ENCODE peak calls at places on chromosomes 12 and 14, in eight cellular contexts. One of them, this sample, is unnamed.

GRCh38 chr14:59283380-59283779 is 94.9 kb downstream of the DAAM1 start:
- DNase-seq in neural progenitor cell: no peak
- DNase-seq in cardiac fibroblast: peak
- DNase-seq in lower lobe of right lung: no peak
- DNase-seq in fibroblast of mammary gland: peak
- DNase-seq in gastrocnemius medialis: no peak
- DNase-seq in AG09309: peak
- DNase-seq in WERI-Rb-1: no peak
- DNase-seq in this sample: no peak

GRCh38 chr14:61627612-61628011 is 67.7 kb upstream of the HIF1A start:
- DNase-seq in AG09309: no peak
- DNase-seq in cardiac fibroblast: no peak
- DNase-seq in WERI-Rb-1: no peak
- DNase-seq in gastrocnemius medialis: no peak
- DNase-seq in neural progenitor cell: no peak
- DNase-seq in lower lobe of right lung: no peak
- DNase-seq in fibroblast of mammary gland: no peak
- DNase-seq in this sample: no peak

GRCh38 chr12:18551703-18552102 is 186.1 kb downstream of the PLCZ1 start:
- DNase-seq in cardiac fibroblast: no peak
- DNase-seq in gastrocnemius medialis: no peak
- DNase-seq in neural progenitor cell: no peak
- DNase-seq in WERI-Rb-1: no peak
- DNase-seq in lower lobe of right lung: no peak
- DNase-seq in fibroblast of mammary gland: no peak
- DNase-seq in AG09309: no peak
- DNase-seq in this sample: no peak

GRCh38 chr12:232731-233614 is 19.0 kb upstream of the SLC6A12 start:
- DNase-seq in WERI-Rb-1: peak
- DNase-seq in gastrocnemius medialis: no peak
- DNase-seq in cardiac fibroblast: no peak
- DNase-seq in lower lobe of right lung: no peak
- DNase-seq in neural progenitor cell: no peak
- DNase-seq in AG09309: no peak
- DNase-seq in fibroblast of mammary gland: no peak
- DNase-seq in this sample: no peak

GRCh38 chr14:56025191-56025590 is 93.0 kb upstream of the PELI2 start:
- DNase-seq in neural progenitor cell: no peak
- DNase-seq in WERI-Rb-1: no peak
- DNase-seq in cardiac fibroblast: no peak
- DNase-seq in lower lobe of right lung: no peak
- DNase-seq in gastrocnemius medialis: no peak
- DNase-seq in fibroblast of mammary gland: no peak
- DNase-seq in AG09309: no peak
- DNase-seq in this sample: no peak

GRCh38 chr12:40959041-40959440 is 229.1 kb upstream of the PDZRN4 start:
- DNase-seq in fibroblast of mammary gland: peak
- DNase-seq in neural progenitor cell: no peak
- DNase-seq in AG09309: peak
- DNase-seq in lower lobe of right lung: no peak
- DNase-seq in gastrocnemius medialis: no peak
- DNase-seq in cardiac fibroblast: peak
- DNase-seq in WERI-Rb-1: no peak
- DNase-seq in this sample: no peak

GRCh38 chr14:60344751-60345150 is 95.7 kb downstream of the PPM1A start:
- DNase-seq in AG09309: no peak
- DNase-seq in WERI-Rb-1: no peak
- DNase-seq in fibroblast of mammary gland: no peak
- DNase-seq in lower lobe of right lung: no peak
- DNase-seq in neural progenitor cell: no peak
- DNase-seq in cardiac fibroblast: no peak
- DNase-seq in gastrocnemius medialis: no peak
- DNase-seq in this sample: no peak

GRCh38 chr12:58414398-58414871 is 473.1 kb downstream of the ATP23 start:
- DNase-seq in fibroblast of mammary gland: peak
- DNase-seq in gastrocnemius medialis: no peak
- DNase-seq in lower lobe of right lung: no peak
- DNase-seq in cardiac fibroblast: peak
- DNase-seq in AG09309: no peak
- DNase-seq in neural progenitor cell: no peak
- DNase-seq in WERI-Rb-1: no peak
- DNase-seq in this sample: no peak

GRCh38 chr14:96625436-96625945 is 123.3 kb downstream of the PAPOLA start:
- DNase-seq in gastrocnemius medialis: no peak
- DNase-seq in fibroblast of mammary gland: no peak
- DNase-seq in WERI-Rb-1: no peak
- DNase-seq in cardiac fibroblast: no peak
- DNase-seq in neural progenitor cell: no peak
- DNase-seq in lower lobe of right lung: no peak
- DNase-seq in AG09309: no peak
- DNase-seq in this sample: no peak

GRCh38 chr12:71746983-71747611 is 7.6 kb upstream of the RAB21 start:
- DNase-seq in gastrocnemius medialis: peak
- DNase-seq in AG09309: peak
- DNase-seq in fibroblast of mammary gland: peak
- DNase-seq in neural progenitor cell: peak
- DNase-seq in cardiac fibroblast: peak
- DNase-seq in WERI-Rb-1: peak
- DNase-seq in lower lobe of right lung: no peak
- DNase-seq in this sample: no peak

GRCh38 chr12:98594050-98594853 is 766 bp downstream of the SLC25A3 start:
- DNase-seq in gastrocnemius medialis: peak
- DNase-seq in cardiac fibroblast: peak
- DNase-seq in neural progenitor cell: peak
- DNase-seq in AG09309: no peak
- DNase-seq in WERI-Rb-1: peak
- DNase-seq in lower lobe of right lung: peak
- DNase-seq in fibroblast of mammary gland: no peak
- DNase-seq in this sample: peak

GRCh38 chr12:121184984-121185894 is 24.7 kb upstream of the P2RX4 start:
- DNase-seq in lower lobe of right lung: no peak
- DNase-seq in gastrocnemius medialis: no peak
- DNase-seq in WERI-Rb-1: no peak
- DNase-seq in fibroblast of mammary gland: no peak
- DNase-seq in cardiac fibroblast: no peak
- DNase-seq in neural progenitor cell: no peak
- DNase-seq in AG09309: no peak
- DNase-seq in this sample: no peak

GRCh38 chr12:90514325-90514724 is 440.7 kb downstream of the CCER1 start:
- DNase-seq in fibroblast of mammary gland: peak
- DNase-seq in cardiac fibroblast: peak
- DNase-seq in neural progenitor cell: no peak
- DNase-seq in AG09309: peak
- DNase-seq in WERI-Rb-1: no peak
- DNase-seq in gastrocnemius medialis: no peak
- DNase-seq in lower lobe of right lung: no peak
- DNase-seq in this sample: no peak

GRCh38 chr14:85580536-85581165 is 50.7 kb downstream of the FLRT2 start:
- DNase-seq in lower lobe of right lung: no peak
- DNase-seq in fibroblast of mammary gland: peak
- DNase-seq in neural progenitor cell: no peak
- DNase-seq in cardiac fibroblast: peak
- DNase-seq in WERI-Rb-1: no peak
- DNase-seq in gastrocnemius medialis: no peak
- DNase-seq in AG09309: no peak
- DNase-seq in this sample: no peak

GRCh38 chr12:112025808-112026375 is 12.7 kb downstream of the ERP29 start:
- DNase-seq in WERI-Rb-1: no peak
- DNase-seq in neural progenitor cell: no peak
- DNase-seq in gastrocnemius medialis: no peak
- DNase-seq in cardiac fibroblast: no peak
- DNase-seq in fibroblast of mammary gland: no peak
- DNase-seq in AG09309: no peak
- DNase-seq in lower lobe of right lung: no peak
- DNase-seq in this sample: no peak

GRCh38 chr12:132268674-132269073 is 60.7 kb downstream of the GALNT9 start:
- DNase-seq in gastrocnemius medialis: no peak
- DNase-seq in lower lobe of right lung: no peak
- DNase-seq in WERI-Rb-1: no peak
- DNase-seq in cardiac fibroblast: no peak
- DNase-seq in AG09309: no peak
- DNase-seq in fibroblast of mammary gland: no peak
- DNase-seq in neural progenitor cell: no peak
- DNase-seq in this sample: no peak

GRCh38 chr12:28223853-28224252 is 33.6 kb downstream of the CCDC91 start:
- DNase-seq in AG09309: no peak
- DNase-seq in lower lobe of right lung: no peak
- DNase-seq in fibroblast of mammary gland: no peak
- DNase-seq in neural progenitor cell: no peak
- DNase-seq in cardiac fibroblast: no peak
- DNase-seq in WERI-Rb-1: no peak
- DNase-seq in gastrocnemius medialis: no peak
- DNase-seq in this sample: no peak

GRCh38 chr14:68757618-68758081 is 35.2 kb downstream of the ZFP36L1 start:
- DNase-seq in AG09309: no peak
- DNase-seq in cardiac fibroblast: peak
- DNase-seq in WERI-Rb-1: no peak
- DNase-seq in fibroblast of mammary gland: peak
- DNase-seq in neural progenitor cell: no peak
- DNase-seq in gastrocnemius medialis: peak
- DNase-seq in lower lobe of right lung: peak
- DNase-seq in this sample: peak

DNA sequence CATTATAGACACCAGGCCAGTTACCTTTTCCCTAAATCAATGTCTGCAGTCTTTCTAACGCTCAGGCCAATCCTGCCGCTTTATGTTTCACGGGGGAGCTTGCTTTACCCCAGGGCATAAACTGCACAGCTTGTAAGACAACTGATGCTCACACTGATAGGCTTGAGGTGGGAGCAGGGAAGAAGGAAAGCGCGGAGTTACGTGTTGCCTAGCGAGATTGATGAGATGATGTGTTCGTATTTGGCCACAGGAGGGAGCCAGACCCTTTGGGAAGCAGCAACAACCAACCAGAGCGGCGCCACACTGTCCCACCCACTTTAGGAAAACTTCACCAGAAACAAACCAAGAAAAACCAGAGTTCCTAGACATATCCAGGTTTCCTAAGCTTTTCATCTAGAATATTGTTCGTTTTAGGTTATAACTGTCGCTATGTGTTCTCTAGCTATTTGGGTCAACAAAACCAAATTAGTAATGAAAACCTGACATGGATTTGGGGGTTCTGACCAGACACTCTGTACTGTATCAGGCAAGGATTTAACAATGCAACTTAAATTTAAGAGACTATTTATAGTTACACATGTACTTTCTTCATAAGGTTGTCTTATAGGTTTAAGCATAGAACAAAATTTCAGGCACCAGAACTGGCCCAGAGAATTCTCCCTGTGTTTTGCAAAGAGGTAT is 2.4 kb downstream of the IL26 start:
- DNase-seq in cardiac fibroblast: peak
- DNase-seq in AG09309: peak
- DNase-seq in WERI-Rb-1: peak
- DNase-seq in lower lobe of right lung: peak
- DNase-seq in neural progenitor cell: peak
- DNase-seq in gastrocnemius medialis: peak
- DNase-seq in fibroblast of mammary gland: peak
- DNase-seq in this sample: peak
- H3K4me3 ChIP-seq in cardiac fibroblast: peak
- H3K4me3 ChIP-seq in AG09309: no peak
- H3K4me3 ChIP-seq in WERI-Rb-1: no peak
- H3K4me3 ChIP-seq in lower lobe of right lung: no peak
- H3K4me3 ChIP-seq in neural progenitor cell: no peak
- H3K4me3 ChIP-seq in gastrocnemius medialis: no peak
- H3K4me3 ChIP-seq in fibroblast of mammary gland: no peak
- H3K4me3 ChIP-seq in this sample: no peak

GRCh38 chr14:105399441-105399775 is 1.1 kb downstream of the TEX22 start:
- DNase-seq in neural progenitor cell: no peak
- DNase-seq in WERI-Rb-1: no peak
- DNase-seq in AG09309: no peak
- DNase-seq in fibroblast of mammary gland: no peak
- DNase-seq in cardiac fibroblast: no peak
- DNase-seq in gastrocnemius medialis: no peak
- DNase-seq in lower lobe of right lung: no peak
- DNase-seq in this sample: no peak
- H3K4me3 ChIP-seq in neural progenitor cell: no peak
- H3K4me3 ChIP-seq in WERI-Rb-1: peak
- H3K4me3 ChIP-seq in AG09309: peak
- H3K4me3 ChIP-seq in fibroblast of mammary gland: peak
- H3K4me3 ChIP-seq in cardiac fibroblast: peak
- H3K4me3 ChIP-seq in gastrocnemius medialis: peak
- H3K4me3 ChIP-seq in lower lobe of right lung: peak
- H3K4me3 ChIP-seq in this sample: peak

GRCh38 chr12:46364777-46365580 is 7.6 kb downstream of the SLC38A2 start:
- DNase-seq in lower lobe of right lung: no peak
- DNase-seq in gastrocnemius medialis: peak
- DNase-seq in neural progenitor cell: no peak
- DNase-seq in AG09309: no peak
- DNase-seq in cardiac fibroblast: peak
- DNase-seq in fibroblast of mammary gland: peak
- DNase-seq in WERI-Rb-1: no peak
- DNase-seq in this sample: no peak
- H3K4me3 ChIP-seq in lower lobe of right lung: peak
- H3K4me3 ChIP-seq in gastrocnemius medialis: no peak
- H3K4me3 ChIP-seq in neural progenitor cell: no peak
- H3K4me3 ChIP-seq in AG09309: peak
- H3K4me3 ChIP-seq in cardiac fibroblast: peak
- H3K4me3 ChIP-seq in fibroblast of mammary gland: no peak
- H3K4me3 ChIP-seq in WERI-Rb-1: no peak
- H3K4me3 ChIP-seq in this sample: peak

GRCh38 chr12:26918321-26919215 is 19.2 kb downstream of the INTS13 start:
- DNase-seq in fibroblast of mammary gland: no peak
- DNase-seq in neural progenitor cell: no peak
- DNase-seq in gastrocnemius medialis: no peak
- DNase-seq in AG09309: no peak
- DNase-seq in cardiac fibroblast: peak
- DNase-seq in lower lobe of right lung: no peak
- DNase-seq in WERI-Rb-1: no peak
- DNase-seq in this sample: no peak

GRCh38 chr12:26921886-26922285 is 15.9 kb downstream of the INTS13 start:
- DNase-seq in lower lobe of right lung: no peak
- DNase-seq in AG09309: no peak
- DNase-seq in fibroblast of mammary gland: no peak
- DNase-seq in WERI-Rb-1: no peak
- DNase-seq in cardiac fibroblast: no peak
- DNase-seq in gastrocnemius medialis: no peak
- DNase-seq in neural progenitor cell: no peak
- DNase-seq in this sample: no peak

DNA sequence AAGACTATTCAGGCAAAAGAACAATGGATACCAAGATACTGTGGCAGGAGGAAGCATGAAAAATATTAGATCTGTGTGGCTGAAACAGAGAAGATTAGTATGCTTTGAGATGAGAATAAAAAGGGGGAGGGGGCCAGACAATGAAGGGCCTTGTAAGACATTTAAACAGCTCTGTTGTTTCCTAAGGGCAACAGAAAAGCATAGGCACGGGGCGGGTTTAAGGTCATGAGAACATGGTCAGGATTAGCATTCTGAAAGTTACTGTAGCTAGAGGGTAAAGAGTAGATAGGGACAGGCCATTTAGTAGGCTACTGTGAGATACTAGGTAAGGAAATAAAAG is 18.6 kb downstream of the INTS13 start:
- DNase-seq in lower lobe of right lung: no peak
- DNase-seq in fibroblast of mammary gland: no peak
- DNase-seq in gastrocnemius medialis: no peak
- DNase-seq in neural progenitor cell: no peak
- DNase-seq in cardiac fibroblast: no peak
- DNase-seq in WERI-Rb-1: no peak
- DNase-seq in AG09309: no peak
- DNase-seq in this sample: no peak
- H3K4me3 ChIP-seq in lower lobe of right lung: no peak
- H3K4me3 ChIP-seq in fibroblast of mammary gland: no peak
- H3K4me3 ChIP-seq in gastrocnemius medialis: no peak
- H3K4me3 ChIP-seq in neural progenitor cell: no peak
- H3K4me3 ChIP-seq in cardiac fibroblast: no peak
- H3K4me3 ChIP-seq in WERI-Rb-1: no peak
- H3K4me3 ChIP-seq in AG09309: no peak
- H3K4me3 ChIP-seq in this sample: no peak